ENCODE peak calls at places on chromosomes 7 and 10, in nine cellular contexts. B, N, C, J, S, X, T, W and M are unnamed samples.
A peak's percentile ranks its signal among the peaks of the same experiment; 100 is the strongest.

GRCh38 chr7:40204581-40204980 is 69.8 kb downstream of the SUGCT start:
- DNase-seq in B (no peak), N (no peak), C (no peak), J (no peak), S (no peak), X (no peak), T (no peak), W (no peak), M (no peak)

GRCh38 chr10:6769704-6770417 is 189.8 kb upstream of the PRKCQ start:
- DNase-seq in B (no peak), N (no peak), C (no peak), J (no peak), S (no peak), X (no peak), T (no peak), W (no peak), M (no peak)

GRCh38 chr7:2148189-2148588 is 84.6 kb downstream of the MAD1L1 start:
- DNase-seq in B (no peak), N (no peak), C (no peak), J (no peak), S (no peak), X (no peak), T (no peak), W (peak; percentile 10), M (no peak)

GRCh38 chr10:130357226-130357625 is 221.0 kb downstream of the GLRX3 start:
- DNase-seq in B (no peak), N (no peak), C (no peak), J (no peak), S (no peak), X (no peak), T (no peak), W (no peak), M (no peak)

GRCh38 chr7:3453398-3453797 is 152.3 kb downstream of the SDK1 start:
- DNase-seq in B (no peak), N (peak; percentile 22), C (no peak), J (no peak), S (no peak), X (no peak), T (no peak), W (no peak), M (no peak)

GRCh38 chr10:71621263-71621751 is 98.3 kb downstream of the C10orf105 start:
- DNase-seq in B (no peak), N (no peak), C (no peak), J (no peak), S (no peak), X (peak; percentile 65), T (no peak), W (no peak), M (no peak)

GRCh38 chr10:107032700-107033401 is 131.7 kb downstream of the SORCS1 start:
- DNase-seq in B (no peak), N (no peak), C (no peak), J (no peak), S (no peak), X (no peak), T (no peak), W (no peak), M (no peak)

GRCh38 chr7:42151309-42151708 is 85.7 kb downstream of the GLI3 start:
- DNase-seq in B (no peak), N (no peak), C (peak; percentile 15), J (no peak), S (no peak), X (no peak), T (no peak), W (no peak), M (peak; percentile 16)

GRCh38 chr10:18566177-18566576 is 85.2 kb downstream of the NSUN6 start:
- DNase-seq in B (no peak), N (no peak), C (no peak), J (no peak), S (no peak), X (no peak), T (no peak), W (no peak), M (no peak)

GRCh38 chr7:105680505-105681187 is 99.4 kb upstream of the EFCAB10 start:
- DNase-seq in B (no peak), N (no peak), C (no peak), J (no peak), S (peak; percentile 36), X (peak; percentile 43), T (no peak), W (no peak), M (peak; percentile 48)

GRCh38 chr10:10886861-10887539 is 130.7 kb upstream of the CELF2 start:
- DNase-seq in B (no peak), N (no peak), C (no peak), J (no peak), S (no peak), X (no peak), T (no peak), W (no peak), M (no peak)

GRCh38 chr10:71213127-71213616 is 802 bp downstream of the UNC5B start:
- DNase-seq in B (no peak), N (no peak), C (no peak), J (peak; percentile 36), S (peak; percentile 70), X (peak; percentile 60), T (peak; percentile 24), W (peak; percentile 75), M (peak; percentile 82)

GRCh38 chr7:96061844-96062243 is 260.1 kb downstream of the SLC25A13 start:
- DNase-seq in B (no peak), N (no peak), C (peak; percentile 11), J (no peak), S (no peak), X (no peak), T (no peak), W (no peak), M (peak; percentile 16)

GRCh38 chr7:24714676-24715010 is 42.6 kb downstream of the GSDME start:
- DNase-seq in B (no peak), N (no peak), C (no peak), J (no peak), S (no peak), X (no peak), T (no peak), W (no peak), M (no peak)

GRCh38 chr10:13629116-13629515 is 42.4 kb downstream of the PRPF18 start:
- DNase-seq in B (no peak), N (no peak), C (no peak), J (no peak), S (no peak), X (no peak), T (no peak), W (no peak), M (no peak)

GRCh38 chr7:71300603-71301002 is 168.7 kb downstream of the GALNT17 start:
- DNase-seq in B (no peak), N (no peak), C (no peak), J (no peak), S (no peak), X (no peak), T (no peak), W (no peak), M (no peak)

GRCh38 chr7:20053334-20054104 is 163.7 kb downstream of the MACC1 start:
- DNase-seq in B (no peak), N (peak; percentile 28), C (no peak), J (no peak), S (no peak), X (no peak), T (no peak), W (no peak), M (no peak)

GRCh38 chr7:113404245-113404644 is 285.9 kb upstream of the SMIM30 start:
- DNase-seq in B (peak; percentile 10), N (no peak), C (no peak), J (peak; percentile 29), S (no peak), X (no peak), T (no peak), W (no peak), M (no peak)

GRCh38 chr10:113000454-113000853 is 50.4 kb downstream of the TCF7L2 start:
- DNase-seq in B (no peak), N (no peak), C (no peak), J (no peak), S (no peak), X (no peak), T (no peak), W (no peak), M (no peak)

GRCh38 chr7:13830604-13830915 is 158.9 kb downstream of the ETV1 start:
- DNase-seq in B (no peak), N (no peak), C (no peak), J (no peak), S (no peak), X (no peak), T (no peak), W (no peak), M (no peak)

GRCh38 chr10:129718548-129719414 is 245.3 kb downstream of the EBF3 start:
- DNase-seq in B (no peak), N (no peak), C (peak; percentile 3), J (no peak), S (peak; percentile 10), X (no peak), T (no peak), W (no peak), M (no peak)

GRCh38 chr7:156522801-156523200 is 117.8 kb upstream of the RNF32 start:
- DNase-seq in B (no peak), N (no peak), C (no peak), J (no peak), S (no peak), X (no peak), T (no peak), W (no peak), M (no peak)

GRCh38 chr7:21611129-21611528 is 68.3 kb downstream of the DNAH11 start:
- DNase-seq in B (no peak), N (no peak), C (no peak), J (no peak), S (no peak), X (no peak), T (no peak), W (no peak), M (no peak)
- H3K4me3 ChIP-seq in B (no peak overlapping the region), N (no peak overlapping the region), C (no peak overlapping the region), J (no peak overlapping the region), S (no peak overlapping the region), X (no peak overlapping the region), T (no peak overlapping the region), W (no peak overlapping the region), M (no peak overlapping the region)

GRCh38 chr7:29853072-29853471 is 46.8 kb downstream of the WIPF3 start:
- DNase-seq in B (no peak), N (no peak), C (no peak), J (no peak), S (no peak), X (peak; percentile 95), T (no peak), W (no peak), M (no peak)
- H3K4me1 ChIP-seq in B (no peaks in the 10 kb centered on the region), N (peaks cover 5% of the 10 kb centered on the region), C (peaks cover 3% of the 10 kb centered on the region), J (peaks cover 5% of the 10 kb centered on the region), S (no peaks in the 10 kb centered on the region), X (peaks cover 62% of the 10 kb centered on the region), T (no peaks in the 10 kb centered on the region), W (no peaks in the 10 kb centered on the region), M (peaks cover 19% of the 10 kb centered on the region)

DNA sequence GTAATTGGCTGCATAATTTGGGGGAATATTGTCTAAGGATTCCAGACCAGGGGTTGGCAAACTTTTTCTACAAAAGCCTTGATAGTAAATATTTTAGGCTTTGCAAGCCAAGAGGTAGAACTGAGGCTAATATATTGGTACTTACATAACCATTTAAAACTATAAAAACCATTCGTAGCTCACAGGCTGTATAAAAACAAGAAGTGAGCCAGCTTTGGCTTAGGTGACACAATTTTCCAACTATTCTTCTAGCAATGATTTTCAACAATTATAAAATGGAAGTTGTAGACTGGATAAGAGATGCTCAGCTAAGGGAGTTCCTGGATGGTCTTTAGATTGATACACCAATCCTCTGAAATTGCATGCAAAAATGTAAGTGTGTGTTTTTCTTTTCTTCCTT is 1.4 kb downstream of the GPR141 start:
- DNase-seq in B (no peak), N (no peak), C (no peak), J (no peak), S (no peak), X (no peak), T (no peak), W (no peak), M (no peak)
- H3K4me3 ChIP-seq in B (no peak overlapping the region), N (no peak overlapping the region), C (no peak overlapping the region), J (no peak overlapping the region), S (no peak overlapping the region), X (no peak overlapping the region), T (no peak overlapping the region), W (no peak overlapping the region), M (no peak overlapping the region)

GRCh38 chr10:95503012-95503411 is 58.2 kb downstream of the SORBS1 start:
- DNase-seq in B (no peak), N (no peak), C (no peak), J (no peak), S (no peak), X (no peak), T (no peak), W (no peak), M (no peak)
- H3K4me1 ChIP-seq in B (no peaks in the 10 kb centered on the region), N (no peaks in the 10 kb centered on the region), C (peaks cover 44% of the 10 kb centered on the region), J (no peaks in the 10 kb centered on the region), S (no peaks in the 10 kb centered on the region), X (peaks cover 67% of the 10 kb centered on the region), T (no peaks in the 10 kb centered on the region), W (peaks cover 7% of the 10 kb centered on the region), M (peaks cover 55% of the 10 kb centered on the region)